ENCODE peak calls at places on chromosome X, in four cellular contexts. T is A549, W is HepG2, E is NB4. L is an unnamed sample.

GRCh38 chrX:15947648-15948317 is 93.2 kb upstream of the AP1S2 start:
- DNase-seq in T (peak), W (no peak), E (peak), L (no peak)

GRCh38 chrX:126137899-126138298 is 28.2 kb downstream of the DCAF12L2 start:
- DNase-seq in T (peak), W (no peak), E (peak), L (no peak)

GRCh38 chrX:31540313-31540712 is 468.5 kb upstream of the FTHL17 start:
- DNase-seq in T (no peak), W (no peak), E (no peak), L (no peak)

GRCh38 chrX:142089193-142089592 is 115.9 kb downstream of the MAGEC2 start:
- DNase-seq in T (peak), W (no peak), E (peak), L (no peak)

GRCh38 chrX:153164733-153165132 is 14.4 kb upstream of the MAGEA1 start:
- DNase-seq in T (no peak), W (no peak), E (no peak), L (no peak)

GRCh38 chrX:119685225-119686066 is 7.5 kb downstream of the SEPTIN6 start:
- DNase-seq in T (no peak), W (no peak), E (peak), L (no peak)

GRCh38 chrX:47174846-47175587 is 18.6 kb upstream of the UBA1 start:
- DNase-seq in T (no peak), W (no peak), E (no peak), L (no peak)

GRCh38 chrX:74242484-74243138 is 61.4 kb upstream of the ZCCHC13 start:
- DNase-seq in T (no peak), W (peak), E (no peak), L (no peak)

GRCh38 chrX:30538271-30538670 is 39.3 kb downstream of the TASL start:
- DNase-seq in T (no peak), W (no peak), E (no peak), L (no peak)

GRCh38 chrX:1493877-1494510 is 41.3 kb upstream of the ASMTL start:
- DNase-seq in T (no peak), W (no peak), E (peak), L (no peak)

GRCh38 chrX:134484039-134484438 is 24.1 kb downstream of the HPRT1 start:
- DNase-seq in T (peak), W (peak), E (peak), L (no peak)

DNA sequence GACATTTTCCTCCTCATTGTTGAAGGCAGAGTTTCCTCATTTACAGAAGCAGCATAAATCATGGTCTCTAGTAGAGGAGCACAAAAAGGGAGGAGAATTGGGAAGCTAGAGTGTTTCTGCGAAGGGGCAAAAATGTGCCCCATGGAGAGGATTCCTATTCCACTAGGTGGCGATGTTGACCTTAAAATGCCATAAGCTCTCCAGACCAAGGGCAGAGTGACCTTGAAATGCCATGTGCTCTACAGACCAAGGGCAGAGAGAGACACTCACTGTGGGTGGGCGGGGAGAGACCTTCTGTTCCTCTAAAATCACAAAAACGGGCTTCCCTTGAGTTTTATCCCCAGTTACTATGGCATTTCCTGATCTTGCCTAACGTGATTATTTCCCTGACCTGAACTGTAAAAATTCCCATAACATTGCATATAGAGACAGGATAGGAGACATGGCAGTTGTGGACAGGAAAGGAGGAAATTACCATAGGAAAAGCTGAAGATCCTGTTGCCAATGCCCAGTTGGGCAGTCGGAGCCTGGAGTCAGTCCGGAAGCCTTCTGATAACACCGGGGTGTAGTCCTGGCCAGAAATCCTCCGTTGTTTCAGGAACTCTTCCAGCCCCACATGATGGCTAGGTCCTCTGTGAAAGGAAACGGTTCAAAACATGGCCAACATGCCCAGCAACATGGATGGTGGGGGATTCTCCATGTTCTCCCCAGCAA is 567.7 kb downstream of the MAGEB5 start:
- DNase-seq in T (peak), W (peak), E (peak), L (no peak)
- TF ChIP-seq MYC in T (no peak), W (peak), E (peak), L (no peak)

DNA sequence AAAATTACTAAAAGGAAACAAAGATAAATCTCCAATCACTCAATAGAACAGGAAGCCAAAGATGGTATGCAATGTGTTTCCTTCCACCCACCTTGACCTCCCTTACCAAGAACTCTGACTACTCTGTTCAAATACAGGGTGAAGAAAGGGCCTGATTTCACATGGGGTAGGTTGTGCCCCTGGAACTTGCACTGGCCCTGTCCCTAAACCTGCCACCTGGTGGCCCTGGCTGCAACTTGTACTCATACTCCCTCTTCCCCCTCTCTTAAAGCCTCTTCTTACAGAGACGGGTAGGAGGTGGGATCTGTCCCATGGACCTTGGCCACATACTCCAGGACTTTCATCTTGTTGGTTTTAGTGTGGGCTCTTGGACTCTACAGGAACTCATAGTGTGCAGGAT is 17.3 kb upstream of the TMEM185A start:
- DNase-seq in T (no peak), W (no peak), E (peak), L (no peak)
- TF ChIP-seq MYC in T (no peak), W (no peak), E (no peak), L (no peak)

GRCh38 chrX:109629310-109629709 is 4.3 kb upstream of the KCNE5 start:
- DNase-seq in T (no peak), W (no peak), E (no peak), L (no peak)
- TF ChIP-seq MYC in T (no peak), W (no peak), E (no peak), L (no peak)

GRCh38 chrX:10423716-10424115 is 196.7 kb downstream of the MID1 start:
- DNase-seq in T (no peak), W (no peak), E (no peak), L (no peak)
- TF ChIP-seq MYC in T (no peak), W (no peak), E (no peak), L (no peak)

GRCh38 chrX:39443240-39443639 is 642.0 kb downstream of the MID1IP1 start:
- DNase-seq in T (no peak), W (no peak), E (no peak), L (no peak)
- TF ChIP-seq MYC in T (no peak), W (no peak), E (no peak), L (no peak)

DNA sequence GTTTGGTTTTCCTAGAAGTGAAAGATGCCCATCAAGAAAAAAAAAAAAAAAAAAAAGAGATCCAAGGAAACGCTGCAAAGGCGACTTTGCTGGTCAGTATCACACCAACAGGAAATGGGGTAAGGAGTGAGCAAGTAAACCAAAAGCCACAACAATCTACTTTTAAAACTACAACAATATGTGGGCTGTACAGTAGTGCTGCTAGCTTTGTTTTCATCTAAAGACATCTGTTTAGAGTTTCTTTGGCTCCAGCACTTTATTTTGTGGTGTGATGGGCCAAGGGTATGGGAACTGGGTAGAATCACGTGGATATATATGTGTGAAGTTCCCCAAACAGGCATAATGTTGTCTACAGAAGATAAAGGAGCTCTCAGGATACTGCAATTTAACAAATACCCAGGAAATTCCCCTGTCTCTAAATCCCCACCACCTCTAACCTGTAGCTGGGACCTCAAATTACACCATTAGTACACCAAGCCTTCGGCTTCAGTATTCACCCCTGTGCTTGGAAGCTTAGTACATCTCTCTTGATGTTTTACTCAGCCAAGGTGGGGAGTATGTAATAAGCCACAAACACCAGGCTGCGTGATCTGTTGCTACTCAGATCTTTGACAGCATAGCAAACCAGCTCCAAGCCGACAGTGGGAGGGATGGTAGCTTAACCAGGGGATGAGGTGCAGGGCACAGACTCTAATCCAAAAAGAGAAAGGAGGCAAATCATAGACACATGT is 208.0 kb downstream of the HS6ST2 start:
- DNase-seq in T (no peak), W (no peak), E (peak), L (no peak)
- TF ChIP-seq MYC in T (no peak), W (no peak), E (no peak), L (no peak)

GRCh38 chrX:144791298-144791697 is 456.0 kb upstream of the SPANXN1 start:
- DNase-seq in T (no peak), W (no peak), E (no peak), L (no peak)
- TF ChIP-seq MYC in T (no peak), W (no peak), E (no peak), L (no peak)

DNA sequence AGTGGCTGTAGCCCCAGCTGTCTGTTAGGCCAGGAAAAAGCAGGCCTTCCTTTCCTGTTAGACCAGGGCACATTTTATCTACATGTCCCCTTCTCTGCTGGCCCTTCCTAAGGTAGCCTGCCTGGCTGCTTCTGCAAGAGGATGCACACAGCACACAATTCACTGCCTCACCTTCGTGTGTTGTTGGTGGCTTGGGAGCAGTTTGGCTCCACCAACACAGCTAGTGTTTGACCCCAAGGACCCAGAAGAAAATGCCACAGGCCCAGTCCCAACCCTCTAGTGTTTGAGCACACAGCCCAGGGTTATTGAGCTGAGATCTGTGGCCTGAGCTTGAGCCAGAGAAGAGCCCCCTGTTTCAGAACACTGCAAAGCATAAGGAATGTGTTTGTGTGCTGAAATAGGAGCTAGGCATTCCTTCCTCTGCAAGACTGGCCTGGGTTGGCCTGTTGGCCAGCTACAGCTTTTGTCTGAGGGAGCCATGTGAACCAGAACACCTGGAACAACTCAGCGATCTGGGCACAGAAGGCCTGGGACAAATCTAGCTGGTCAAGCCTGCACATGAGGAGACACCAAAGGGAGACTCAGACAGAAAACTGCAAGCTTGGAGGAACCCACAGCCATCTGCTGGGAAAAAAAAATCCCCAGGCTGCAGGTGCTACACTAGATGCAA is 26.4 kb downstream of the MAGEE1 start:
- DNase-seq in T (no peak), W (no peak), E (no peak), L (no peak)
- TF ChIP-seq MYC in T (no peak), W (no peak), E (no peak), L (no peak)

L was measured in GM12878.